ENCODE peak calls at places on chromosome 18, in five cellular contexts. Z, D, B, O and S are unnamed samples.

GRCh38 chr18:62442391-62442790 is 80.4 kb upstream of the ZCCHC2 start:
- DNase-seq in Z (no peak), D (no peak), B (no peak), O (no peak), S (no peak)

GRCh38 chr18:49098386-49098785 is 147.6 kb upstream of the SMAD7 start:
- DNase-seq in Z (no peak), D (no peak), B (peak), O (no peak), S (no peak)

GRCh38 chr18:8139971-8140406 is 469.2 kb upstream of the RAB12 start:
- DNase-seq in Z (no peak), D (no peak), B (no peak), O (no peak), S (peak)

GRCh38 chr18:49250819-49251388 is 209.5 kb downstream of the DYM start:
- DNase-seq in Z (no peak), D (peak), B (no peak), O (no peak), S (peak)

GRCh38 chr18:31490387-31490786 is 7.6 kb upstream of the DSG2 start:
- DNase-seq in Z (no peak), D (peak), B (no peak), O (no peak), S (no peak)

GRCh38 chr18:60894254-60894945 is 438.8 kb upstream of the CDH20 start:
- DNase-seq in Z (no peak), D (peak), B (no peak), O (no peak), S (no peak)

GRCh38 chr18:62001396-62001795 is 108.6 kb upstream of the RNF152 start:
- DNase-seq in Z (no peak), D (no peak), B (no peak), O (no peak), S (no peak)

GRCh38 chr18:76686737-76687231 is 135.6 kb upstream of the ZNF236 start:
- DNase-seq in Z (peak), D (peak), B (peak), O (no peak), S (peak)

GRCh38 chr18:50422286-50422898 is 47.5 kb downstream of the SKA1 start:
- DNase-seq in Z (no peak), D (peak), B (no peak), O (no peak), S (no peak)

GRCh38 chr18:40555914-40556313 is 1399.1 kb upstream of the PIK3C3 start:
- DNase-seq in Z (no peak), D (peak), B (no peak), O (no peak), S (no peak)

GRCh38 chr18:35376393-35376741 is 770 bp downstream of the ZNF396 start:
- DNase-seq in Z (peak), D (no peak), B (no peak), O (peak), S (no peak)

GRCh38 chr18:12254137-12254819 is at the start of gene CIDEA:
- DNase-seq in Z (no peak), D (peak), B (no peak), O (peak), S (no peak)

GRCh38 chr18:66560092-66560491 is 43.8 kb downstream of the CDH19 start:
- DNase-seq in Z (no peak), D (peak), B (no peak), O (no peak), S (no peak)
- TF ChIP-seq CTCF in Z (no peak), D (no peak), B (peak), O (peak), S (no peak)

DNA sequence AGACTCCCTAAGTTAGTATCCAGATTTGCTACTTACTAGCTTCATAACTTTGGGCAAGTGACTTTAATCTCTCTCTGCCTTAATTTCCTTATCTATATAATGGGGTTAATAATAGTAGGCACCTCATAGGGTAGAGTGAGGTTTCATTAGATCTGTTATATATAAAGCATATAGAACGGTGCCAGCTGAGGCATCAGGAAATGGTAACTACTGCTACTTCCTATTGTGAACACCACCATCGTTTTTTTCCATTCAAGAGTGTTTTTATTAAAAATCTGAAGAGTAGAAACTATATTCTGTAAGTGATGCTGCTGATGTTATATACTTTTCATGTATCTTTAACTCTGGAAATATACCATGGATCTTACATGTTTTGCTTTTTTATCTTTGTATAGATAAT is 44.3 kb downstream of the MALT1 start:
- DNase-seq in Z (no peak), D (no peak), B (no peak), O (no peak), S (no peak)
- H3K4me3 ChIP-seq in Z (no peak), D (no peak), B (no peak), O (no peak), S (no peak)

DNA sequence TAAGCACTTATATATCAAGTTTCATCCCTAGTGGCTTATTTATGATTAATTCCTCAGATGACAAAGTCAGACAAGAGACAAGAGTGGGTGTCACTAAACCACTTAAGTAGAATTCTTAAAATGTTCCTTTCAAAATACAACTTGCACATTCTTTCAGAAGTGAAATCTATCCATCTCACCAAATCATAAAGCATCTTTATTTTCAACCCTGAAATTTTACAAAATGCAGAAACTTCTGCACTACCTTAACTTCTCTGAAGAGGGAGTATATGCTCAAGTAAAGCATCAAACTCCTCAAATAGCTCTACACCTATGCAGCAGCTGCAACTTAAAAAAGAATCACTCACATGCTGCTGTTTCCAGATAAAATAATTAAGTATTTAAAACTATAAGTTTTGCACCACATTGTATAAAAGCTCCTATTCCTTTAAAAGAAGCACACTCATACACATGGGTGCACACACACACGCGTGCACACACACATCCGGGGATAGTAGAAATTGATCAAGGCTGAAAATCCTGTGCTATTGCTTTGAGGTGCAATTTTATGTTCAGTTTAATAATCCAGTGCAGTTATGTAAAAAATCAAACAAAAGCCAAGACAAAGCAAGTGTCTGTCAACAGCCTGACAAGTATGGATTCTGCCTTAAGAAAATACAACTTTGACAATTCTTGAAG is 244.5 kb downstream of the TCF4 start:
- DNase-seq in Z (no peak), D (peak), B (no peak), O (no peak), S (peak)
- TF ChIP-seq CTCF in Z (peak), D (peak), B (peak), O (peak), S (peak)

DNA sequence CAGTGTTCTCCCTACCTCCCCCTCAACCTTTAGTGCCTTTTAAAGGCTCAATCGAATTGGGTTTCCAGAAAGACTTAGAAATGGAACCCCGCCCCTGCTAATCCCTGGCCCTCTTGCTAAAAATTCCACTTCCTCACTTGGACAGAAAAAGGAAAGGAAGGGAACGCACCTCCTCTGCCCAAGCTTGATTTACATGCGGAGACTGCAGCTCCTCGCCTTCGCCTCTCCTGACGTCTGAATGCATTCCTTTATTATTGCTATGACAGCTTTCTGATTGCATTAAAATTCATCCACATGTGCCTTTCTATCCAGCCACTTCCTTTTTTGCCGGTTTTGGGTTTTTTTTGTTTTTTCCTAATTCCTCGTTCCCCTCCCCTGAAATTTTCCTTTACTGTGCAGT is 287.8 kb downstream of the CELF4 start:
- DNase-seq in Z (no peak), D (no peak), B (no peak), O (no peak), S (no peak)
- H3K4me3 ChIP-seq in Z (no peak), D (no peak), B (no peak), O (no peak), S (no peak)

GRCh38 chr18:57334383-57334782 is 18.0 kb upstream of the ST8SIA3 start:
- DNase-seq in Z (no peak), D (no peak), B (no peak), O (no peak), S (no peak)

GRCh38 chr18:57331718-57332117 is 20.6 kb upstream of the ST8SIA3 start:
- DNase-seq in Z (no peak), D (no peak), B (no peak), O (no peak), S (no peak)

GRCh38 chr18:57333941-57334340 is 18.4 kb upstream of the ST8SIA3 start:
- DNase-seq in Z (no peak), D (no peak), B (no peak), O (no peak), S (no peak)

GRCh38 chr18:57329856-57330255 is 22.5 kb upstream of the ST8SIA3 start:
- DNase-seq in Z (no peak), D (no peak), B (no peak), O (no peak), S (no peak)

DNA sequence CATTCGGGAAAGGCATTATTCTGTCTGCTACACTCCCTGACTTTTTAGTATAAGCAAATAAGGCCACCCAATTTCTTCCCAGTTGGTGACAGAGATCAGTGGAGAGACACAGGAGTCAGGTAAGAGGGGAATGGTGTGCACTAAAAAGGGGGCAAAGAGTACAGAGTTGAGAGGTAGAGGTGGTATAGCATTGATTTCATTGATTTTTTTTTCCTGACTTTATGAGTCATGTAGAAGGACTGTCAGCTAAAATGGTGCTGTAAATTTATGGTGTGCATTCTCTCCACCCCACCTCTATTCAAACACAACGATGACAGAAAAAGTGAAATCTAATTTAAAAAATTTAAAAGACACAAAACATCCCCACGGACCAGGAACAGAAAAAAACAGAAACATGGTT is 23.7 kb upstream of the ST8SIA3 start:
- DNase-seq in Z (no peak), D (no peak), B (no peak), O (no peak), S (no peak)
- TF ChIP-seq CTCF in Z (no peak), D (no peak), B (no peak), O (no peak), S (no peak)

GRCh38 chr18:55085557-55086285 is 126.5 kb upstream of the CCDC68 start:
- DNase-seq in Z (no peak), D (no peak), B (no peak), O (no peak), S (no peak)
- H3K4me3 ChIP-seq in Z (no peak), D (no peak), B (no peak), O (no peak), S (no peak)

DNA sequence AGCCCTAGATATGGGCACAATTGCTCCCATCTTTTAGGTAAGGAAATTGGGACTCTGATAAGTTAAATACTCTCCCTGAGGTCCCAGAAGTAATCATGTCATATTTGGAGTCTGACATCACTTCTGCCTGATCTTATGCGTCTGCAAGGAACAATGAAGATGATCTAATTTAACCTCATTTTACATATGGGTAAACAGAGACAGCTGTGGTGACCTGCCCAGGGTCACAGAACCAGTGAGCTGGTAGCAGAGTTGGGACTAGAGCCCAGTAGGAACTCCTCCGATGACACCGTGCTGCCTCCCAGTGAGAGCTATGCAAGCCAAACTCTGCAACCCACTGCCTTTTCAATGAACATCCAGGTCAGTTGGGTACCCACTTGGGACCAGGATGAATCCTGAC is 17.8 kb downstream of the CTAGE1 start:
- DNase-seq in Z (peak), D (peak), B (no peak), O (no peak), S (no peak)
- TF ChIP-seq CTCF in Z (no peak), D (no peak), B (no peak), O (no peak), S (no peak)

GRCh38 chr18:26862084-26862483 is 3.4 kb downstream of the AQP4 start:
- DNase-seq in Z (no peak), D (no peak), B (no peak), O (no peak), S (no peak)

GRCh38 chr18:26863122-26863879 is 2.2 kb downstream of the AQP4 start:
- DNase-seq in Z (peak), D (no peak), B (peak), O (no peak), S (no peak)

GRCh38 chr18:26865557-26865956 is at the start of gene AQP4:
- DNase-seq in Z (peak), D (peak), B (no peak), O (no peak), S (no peak)

GRCh38 chr18:26864658-26865057 is 849 bp downstream of the AQP4 start:
- DNase-seq in Z (no peak), D (no peak), B (no peak), O (no peak), S (no peak)

GRCh38 chr18:26863921-26864497 is 1.5 kb downstream of the AQP4 start:
- DNase-seq in Z (no peak), D (no peak), B (no peak), O (no peak), S (no peak)
- H3K4me3 ChIP-seq in Z (peak), D (no peak), B (peak), O (peak), S (no peak)

GRCh38 chr18:48023334-48024008 is 93.0 kb upstream of the SMAD2 start:
- DNase-seq in Z (peak), D (peak), B (no peak), O (no peak), S (peak)
- TF ChIP-seq CTCF in Z (no peak), D (peak), B (peak), O (peak), S (peak)

GRCh38 chr18:46211816-46212215 is 107.6 kb downstream of the HAUS1 start:
- DNase-seq in Z (no peak), D (peak), B (no peak), O (no peak), S (no peak)
- H3K4me3 ChIP-seq in Z (no peak), D (no peak), B (no peak), O (no peak), S (no peak)